ENCODE peak calls at places on chromosomes 3 and 15, in six cellular contexts. One of them, this sample, is unnamed.

GRCh38 chr15:71485094-71485693 is 325.2 kb upstream of the NR2E3 start:
- DNase-seq in naive thymus-derived CD8-positive, alpha-beta T cell: no peak
- DNase-seq in NB4: no peak
- DNase-seq in activated gamma-delta T cell treated with anti-CD3 and anti-CD28 coated beads, Interleukin-2, amount 50 U/mL, for 16 hours: no peak
- DNase-seq in bronchial epithelial cell: no peak
- DNase-seq in PC-9: no peak
- DNase-seq in this sample: peak; percentile 11

GRCh38 chr3:132083583-132084372 is 49.0 kb upstream of the CPNE4 start:
- DNase-seq in naive thymus-derived CD8-positive, alpha-beta T cell: no peak
- DNase-seq in NB4: peak; percentile 31
- DNase-seq in activated gamma-delta T cell treated with anti-CD3 and anti-CD28 coated beads, Interleukin-2, amount 50 U/mL, for 16 hours: no peak
- DNase-seq in bronchial epithelial cell: peak; percentile 88
- DNase-seq in PC-9: peak; percentile 72
- DNase-seq in this sample: no peak

GRCh38 chr3:108036984-108037741 is 53.7 kb downstream of the CD47 start:
- DNase-seq in naive thymus-derived CD8-positive, alpha-beta T cell: no peak
- DNase-seq in NB4: no peak
- DNase-seq in activated gamma-delta T cell treated with anti-CD3 and anti-CD28 coated beads, Interleukin-2, amount 50 U/mL, for 16 hours: no peak
- DNase-seq in bronchial epithelial cell: no peak
- DNase-seq in PC-9: peak; percentile 52
- DNase-seq in this sample: no peak

GRCh38 chr3:151086484-151087456 is 1.3 kb downstream of the MED12L start:
- DNase-seq in naive thymus-derived CD8-positive, alpha-beta T cell: peak; percentile 63
- DNase-seq in NB4: peak; percentile 80
- DNase-seq in activated gamma-delta T cell treated with anti-CD3 and anti-CD28 coated beads, Interleukin-2, amount 50 U/mL, for 16 hours: peak; percentile 46
- DNase-seq in bronchial epithelial cell: peak; percentile 64
- DNase-seq in PC-9: peak; percentile 62
- DNase-seq in this sample: peak; percentile 94

GRCh38 chr3:146928421-146929059 is 323.4 kb upstream of the PLSCR5 start:
- DNase-seq in naive thymus-derived CD8-positive, alpha-beta T cell: no peak
- DNase-seq in NB4: no peak
- DNase-seq in activated gamma-delta T cell treated with anti-CD3 and anti-CD28 coated beads, Interleukin-2, amount 50 U/mL, for 16 hours: no peak
- DNase-seq in bronchial epithelial cell: no peak
- DNase-seq in PC-9: no peak
- DNase-seq in this sample: no peak

GRCh38 chr3:127002195-127003174 is 19.6 kb downstream of the PLXNA1 start:
- DNase-seq in naive thymus-derived CD8-positive, alpha-beta T cell: no peak
- DNase-seq in NB4: peak; percentile 43
- DNase-seq in activated gamma-delta T cell treated with anti-CD3 and anti-CD28 coated beads, Interleukin-2, amount 50 U/mL, for 16 hours: no peak
- DNase-seq in bronchial epithelial cell: peak; percentile 72
- DNase-seq in PC-9: no peak
- DNase-seq in this sample: peak; percentile 94

GRCh38 chr3:29759443-29760033 is 478.7 kb downstream of the RBMS3 start:
- DNase-seq in naive thymus-derived CD8-positive, alpha-beta T cell: no peak
- DNase-seq in NB4: no peak
- DNase-seq in activated gamma-delta T cell treated with anti-CD3 and anti-CD28 coated beads, Interleukin-2, amount 50 U/mL, for 16 hours: no peak
- DNase-seq in bronchial epithelial cell: peak; percentile 73
- DNase-seq in PC-9: no peak
- DNase-seq in this sample: peak; percentile 71

GRCh38 chr3:73572371-73572770 is 52.4 kb downstream of the PDZRN3 start:
- DNase-seq in naive thymus-derived CD8-positive, alpha-beta T cell: no peak
- DNase-seq in NB4: no peak
- DNase-seq in activated gamma-delta T cell treated with anti-CD3 and anti-CD28 coated beads, Interleukin-2, amount 50 U/mL, for 16 hours: no peak
- DNase-seq in bronchial epithelial cell: no peak
- DNase-seq in PC-9: no peak
- DNase-seq in this sample: no peak

GRCh38 chr3:78741066-78741645 is 1026.6 kb downstream of the ROBO1 start:
- DNase-seq in naive thymus-derived CD8-positive, alpha-beta T cell: no peak
- DNase-seq in NB4: peak; percentile 14
- DNase-seq in activated gamma-delta T cell treated with anti-CD3 and anti-CD28 coated beads, Interleukin-2, amount 50 U/mL, for 16 hours: no peak
- DNase-seq in bronchial epithelial cell: no peak
- DNase-seq in PC-9: no peak
- DNase-seq in this sample: no peak

GRCh38 chr15:81941479-81941878 is 104.3 kb downstream of the MEX3B start:
- DNase-seq in naive thymus-derived CD8-positive, alpha-beta T cell: no peak
- DNase-seq in NB4: no peak
- DNase-seq in activated gamma-delta T cell treated with anti-CD3 and anti-CD28 coated beads, Interleukin-2, amount 50 U/mL, for 16 hours: no peak
- DNase-seq in bronchial epithelial cell: no peak
- DNase-seq in PC-9: no peak
- DNase-seq in this sample: peak; percentile 16

GRCh38 chr15:25737218-25737643 is 125.9 kb downstream of the ATP10A start:
- DNase-seq in naive thymus-derived CD8-positive, alpha-beta T cell: no peak
- DNase-seq in NB4: no peak
- DNase-seq in activated gamma-delta T cell treated with anti-CD3 and anti-CD28 coated beads, Interleukin-2, amount 50 U/mL, for 16 hours: no peak
- DNase-seq in bronchial epithelial cell: no peak
- DNase-seq in PC-9: no peak
- DNase-seq in this sample: no peak

GRCh38 chr3:135622657-135623056 is 342.9 kb upstream of the PPP2R3A start:
- DNase-seq in naive thymus-derived CD8-positive, alpha-beta T cell: no peak
- DNase-seq in NB4: no peak
- DNase-seq in activated gamma-delta T cell treated with anti-CD3 and anti-CD28 coated beads, Interleukin-2, amount 50 U/mL, for 16 hours: no peak
- DNase-seq in bronchial epithelial cell: no peak
- DNase-seq in PC-9: no peak
- DNase-seq in this sample: no peak

GRCh38 chr3:65526656-65527055 is 512.1 kb downstream of the MAGI1 start:
- DNase-seq in naive thymus-derived CD8-positive, alpha-beta T cell: no peak
- DNase-seq in NB4: no peak
- DNase-seq in activated gamma-delta T cell treated with anti-CD3 and anti-CD28 coated beads, Interleukin-2, amount 50 U/mL, for 16 hours: no peak
- DNase-seq in bronchial epithelial cell: no peak
- DNase-seq in PC-9: no peak
- DNase-seq in this sample: no peak

GRCh38 chr15:81157195-81157938 is 23.3 kb downstream of the CFAP161 start:
- DNase-seq in naive thymus-derived CD8-positive, alpha-beta T cell: no peak
- DNase-seq in NB4: no peak
- DNase-seq in activated gamma-delta T cell treated with anti-CD3 and anti-CD28 coated beads, Interleukin-2, amount 50 U/mL, for 16 hours: no peak
- DNase-seq in bronchial epithelial cell: peak; percentile 94
- DNase-seq in PC-9: no peak
- DNase-seq in this sample: no peak

GRCh38 chr3:13301295-13301987 is 118.7 kb downstream of the NUP210 start:
- DNase-seq in naive thymus-derived CD8-positive, alpha-beta T cell: no peak
- DNase-seq in NB4: peak; percentile 93
- DNase-seq in activated gamma-delta T cell treated with anti-CD3 and anti-CD28 coated beads, Interleukin-2, amount 50 U/mL, for 16 hours: no peak
- DNase-seq in bronchial epithelial cell: peak; percentile 73
- DNase-seq in PC-9: peak; percentile 60
- DNase-seq in this sample: peak; percentile 41

GRCh38 chr3:134885877-134886621 is 91.0 kb downstream of the EPHB1 start:
- DNase-seq in naive thymus-derived CD8-positive, alpha-beta T cell: no peak
- DNase-seq in NB4: peak; percentile 6
- DNase-seq in activated gamma-delta T cell treated with anti-CD3 and anti-CD28 coated beads, Interleukin-2, amount 50 U/mL, for 16 hours: no peak
- DNase-seq in bronchial epithelial cell: peak; percentile 32
- DNase-seq in PC-9: no peak
- DNase-seq in this sample: no peak

GRCh38 chr3:195839260-195840010 is 27.7 kb upstream of the MUC4 start:
- DNase-seq in naive thymus-derived CD8-positive, alpha-beta T cell: no peak
- DNase-seq in NB4: no peak
- DNase-seq in activated gamma-delta T cell treated with anti-CD3 and anti-CD28 coated beads, Interleukin-2, amount 50 U/mL, for 16 hours: no peak
- DNase-seq in bronchial epithelial cell: no peak
- DNase-seq in PC-9: no peak
- DNase-seq in this sample: peak; percentile 45

GRCh38 chr15:78507831-78508160 is 419 bp downstream of the HYKK start:
- DNase-seq in naive thymus-derived CD8-positive, alpha-beta T cell: no peak
- DNase-seq in NB4: no peak
- DNase-seq in activated gamma-delta T cell treated with anti-CD3 and anti-CD28 coated beads, Interleukin-2, amount 50 U/mL, for 16 hours: peak; percentile 2
- DNase-seq in bronchial epithelial cell: no peak
- DNase-seq in PC-9: no peak
- DNase-seq in this sample: no peak

GRCh38 chr3:195914648-195915473 is 6.5 kb upstream of the TNK2 start:
- DNase-seq in naive thymus-derived CD8-positive, alpha-beta T cell: peak; percentile 91
- DNase-seq in NB4: peak; percentile 91
- DNase-seq in activated gamma-delta T cell treated with anti-CD3 and anti-CD28 coated beads, Interleukin-2, amount 50 U/mL, for 16 hours: peak; percentile 95
- DNase-seq in bronchial epithelial cell: peak; percentile 100
- DNase-seq in PC-9: peak; percentile 99
- DNase-seq in this sample: peak; percentile 95

GRCh38 chr15:75130597-75131268 is 70.9 kb upstream of the C15orf39 start:
- DNase-seq in naive thymus-derived CD8-positive, alpha-beta T cell: no peak
- DNase-seq in NB4: no peak
- DNase-seq in activated gamma-delta T cell treated with anti-CD3 and anti-CD28 coated beads, Interleukin-2, amount 50 U/mL, for 16 hours: no peak
- DNase-seq in bronchial epithelial cell: no peak
- DNase-seq in PC-9: no peak
- DNase-seq in this sample: no peak

GRCh38 chr3:42498791-42499477 is 3.5 kb upstream of the VIPR1 start:
- DNase-seq in naive thymus-derived CD8-positive, alpha-beta T cell: no peak
- DNase-seq in NB4: no peak
- DNase-seq in activated gamma-delta T cell treated with anti-CD3 and anti-CD28 coated beads, Interleukin-2, amount 50 U/mL, for 16 hours: no peak
- DNase-seq in bronchial epithelial cell: no peak
- DNase-seq in PC-9: no peak
- DNase-seq in this sample: no peak

GRCh38 chr3:42115946-42116345 is 24.8 kb downstream of the TRAK1 start:
- DNase-seq in naive thymus-derived CD8-positive, alpha-beta T cell: no peak
- DNase-seq in NB4: no peak
- DNase-seq in activated gamma-delta T cell treated with anti-CD3 and anti-CD28 coated beads, Interleukin-2, amount 50 U/mL, for 16 hours: no peak
- DNase-seq in bronchial epithelial cell: no peak
- DNase-seq in PC-9: no peak
- DNase-seq in this sample: no peak

GRCh38 chr15:40291088-40291574 is 8.3 kb upstream of the ANKRD63 start:
- DNase-seq in naive thymus-derived CD8-positive, alpha-beta T cell: no peak
- DNase-seq in NB4: no peak
- DNase-seq in activated gamma-delta T cell treated with anti-CD3 and anti-CD28 coated beads, Interleukin-2, amount 50 U/mL, for 16 hours: no peak
- DNase-seq in bronchial epithelial cell: peak; percentile 43
- DNase-seq in PC-9: peak; percentile 54
- DNase-seq in this sample: peak; percentile 87

GRCh38 chr3:160473233-160473632 is 23.6 kb upstream of the TRIM59 start:
- DNase-seq in naive thymus-derived CD8-positive, alpha-beta T cell: no peak
- DNase-seq in NB4: no peak
- DNase-seq in activated gamma-delta T cell treated with anti-CD3 and anti-CD28 coated beads, Interleukin-2, amount 50 U/mL, for 16 hours: no peak
- DNase-seq in bronchial epithelial cell: peak; percentile 29
- DNase-seq in PC-9: no peak
- DNase-seq in this sample: no peak

GRCh38 chr3:188239035-188239434 is 85.1 kb downstream of the LPP start:
- DNase-seq in naive thymus-derived CD8-positive, alpha-beta T cell: no peak
- DNase-seq in NB4: no peak
- DNase-seq in activated gamma-delta T cell treated with anti-CD3 and anti-CD28 coated beads, Interleukin-2, amount 50 U/mL, for 16 hours: no peak
- DNase-seq in bronchial epithelial cell: no peak
- DNase-seq in PC-9: no peak
- DNase-seq in this sample: no peak

GRCh38 chr3:133836497-133837158 is 31.0 kb downstream of the SRPRB start:
- DNase-seq in naive thymus-derived CD8-positive, alpha-beta T cell: no peak
- DNase-seq in NB4: no peak
- DNase-seq in activated gamma-delta T cell treated with anti-CD3 and anti-CD28 coated beads, Interleukin-2, amount 50 U/mL, for 16 hours: no peak
- DNase-seq in bronchial epithelial cell: no peak
- DNase-seq in PC-9: no peak
- DNase-seq in this sample: no peak